ENCODE peak calls at places on chromosomes 1 and 21, in four cellular contexts. S is esophagus squamous epithelium; U is activated CD8-positive, alpha-beta memory T cell treated with anti-CD3 and anti-CD28 coated beads, Interleukin-2, amount 10 ng/mL, durations not matched to agents 7 days and 5 days; X is tibial nerve. M is an unnamed sample.

GRCh38 chr1:247487057-247487456 is 29.2 kb upstream of the OR2B11 start:
- DNase-seq in S (no peak), U (no peak), X (no peak), M (no peak)

GRCh38 chr1:36766481-36766880 is 267.8 kb downstream of the GRIK3 start:
- DNase-seq in S (no peak), U (no peak), X (no peak), M (no peak)

GRCh38 chr21:44299085-44299457 is 782 bp upstream of the PFKL start:
- DNase-seq in S (no peak), U (no peak), X (no peak), M (no peak)

GRCh38 chr1:40930174-40930573 is 49.3 kb upstream of the CTPS1 start:
- DNase-seq in S (no peak), U (no peak), X (no peak), M (no peak)

GRCh38 chr1:54273092-54273836 is 73.3 kb downstream of the MRPL37 start:
- DNase-seq in S (no peak), U (no peak), X (peak; percentile 64), M (no peak)

GRCh38 chr1:210724768-210725167 is 396.1 kb downstream of the HHAT start:
- DNase-seq in S (no peak), U (no peak), X (no peak), M (no peak)

GRCh38 chr1:16077430-16078245 is 4.2 kb upstream of the FAM131C start:
- DNase-seq in S (no peak), U (no peak), X (no peak), M (no peak)

GRCh38 chr1:78440381-78440793 is 50.4 kb upstream of the PTGFR start:
- DNase-seq in S (no peak), U (no peak), X (no peak), M (no peak)

GRCh38 chr1:6125366-6125765 is 54.8 kb downstream of the CHD5 start:
- DNase-seq in S (no peak), U (no peak), X (no peak), M (no peak)

GRCh38 chr21:36478207-36478701 is 1.7 kb downstream of the CLDN14 start:
- DNase-seq in S (no peak), U (no peak), X (no peak), M (no peak)

GRCh38 chr1:157163273-157164127 is 25.3 kb upstream of the ETV3 start:
- DNase-seq in S (no peak), U (peak; percentile 82), X (peak; percentile 45), M (no peak)